ENCODE peak calls at places on chromosomes 16 and 17, in seven cellular contexts. T is CD8-positive, alpha-beta T cell; G is naive thymus-derived CD4-positive, alpha-beta T cell; Y is BE2C; Z is mesendoderm; D is Caco-2; W is right lobe of liver. J is an unnamed sample.

GRCh38 chr17:63702616-63703015 is 2.7 kb upstream of the LIMD2 start:
- DNase-seq in T (no peak), G (no peak), Y (no peak), Z (no peak), D (no peak), W (no peak), J (no peak)

GRCh38 chr17:72518333-72518732 is 397.5 kb downstream of the SOX9 start:
- DNase-seq in T (no peak), G (no peak), Y (no peak), Z (no peak), D (no peak), W (no peak), J (no peak)

GRCh38 chr17:50559674-50560184 is 786 bp upstream of the CACNA1G start:
- DNase-seq in T (no peak), G (no peak), Y (no peak), Z (peak; percentile 97), D (peak; percentile 95), W (no peak), J (peak; percentile 97)

GRCh38 chr17:45841883-45842525 is 2.7 kb upstream of the SPPL2C start:
- DNase-seq in T (no peak), G (no peak), Y (no peak), Z (no peak), D (no peak), W (no peak), J (no peak)

GRCh38 chr16:75323928-75324327 is 72.5 kb upstream of the BCAR1 start:
- DNase-seq in T (no peak), G (no peak), Y (peak; percentile 36), Z (no peak), D (no peak), W (no peak), J (no peak)

GRCh38 chr16:85524630-85525463 is 88.3 kb upstream of the GSE1 start:
- DNase-seq in T (no peak), G (no peak), Y (peak; percentile 79), Z (peak; percentile 37), D (peak; percentile 88), W (peak; percentile 90), J (peak; percentile 89)

GRCh38 chr17:6361733-6362132 is 73.2 kb downstream of the AIPL1 start:
- DNase-seq in T (no peak), G (no peak), Y (no peak), Z (peak; percentile 53), D (no peak), W (no peak), J (peak; percentile 73)

GRCh38 chr16:61792194-61792904 is 243.9 kb downstream of the CDH8 start:
- DNase-seq in T (no peak), G (no peak), Y (no peak), Z (peak; percentile 30), D (no peak), W (no peak), J (no peak)

GRCh38 chr16:9595393-9595792 is 503.9 kb downstream of the HAPSTR1 start:
- DNase-seq in T (no peak), G (no peak), Y (no peak), Z (no peak), D (no peak), W (no peak), J (no peak)

GRCh38 chr16:734208-734980 is 6.4 kb downstream of the CIAO3 start:
- DNase-seq in T (no peak), G (no peak), Y (no peak), Z (no peak), D (no peak), W (no peak), J (peak; percentile 48)

GRCh38 chr16:75023019-75023418 is 24.2 kb downstream of the ZNRF1 start:
- DNase-seq in T (no peak), G (no peak), Y (no peak), Z (no peak), D (no peak), W (no peak), J (no peak)

GRCh38 chr16:76913046-76913445 is 277.9 kb upstream of the MON1B start:
- DNase-seq in T (no peak), G (no peak), Y (no peak), Z (peak; percentile 3), D (no peak), W (no peak), J (no peak)

GRCh38 chr16:1707193-1707790 is 1.3 kb downstream of the MAPK8IP3 start:
- DNase-seq in T (no peak), G (peak; percentile 27), Y (no peak), Z (peak; percentile 20), D (no peak), W (no peak), J (peak; percentile 70)

GRCh38 chr17:48239603-48239995 is 132.0 kb downstream of the SNX11 start:
- DNase-seq in T (no peak), G (no peak), Y (no peak), Z (no peak), D (no peak), W (no peak), J (no peak)

GRCh38 chr17:17824119-17824779 is 12.5 kb downstream of the SREBF1 start:
- DNase-seq in T (no peak), G (no peak), Y (peak; percentile 66), Z (peak; percentile 57), D (no peak), W (no peak), J (peak; percentile 79)

GRCh38 chr17:60079401-60079861 is 710 bp upstream of the HEATR6 start:
- DNase-seq in T (no peak), G (no peak), Y (no peak), Z (no peak), D (peak; percentile 10), W (no peak), J (no peak)

GRCh38 chr16:75497558-75497957 is 2.3 kb upstream of the CHST6 start:
- DNase-seq in T (no peak), G (no peak), Y (no peak), Z (no peak), D (no peak), W (no peak), J (no peak)

GRCh38 chr17:74883241-74883750 is 10.1 kb downstream of the FADS6 start:
- DNase-seq in T (no peak), G (no peak), Y (no peak), Z (no peak), D (no peak), W (no peak), J (no peak)

GRCh38 chr16:15948532-15949209 is 745 bp upstream of the ABCC1 start:
- DNase-seq in T (no peak), G (no peak), Y (no peak), Z (no peak), D (no peak), W (no peak), J (no peak)

GRCh38 chr17:57370051-57370581 is 113.8 kb downstream of the MSI2 start:
- DNase-seq in T (no peak), G (no peak), Y (no peak), Z (peak; percentile 35), D (peak; percentile 76), W (no peak), J (peak; percentile 20)

GRCh38 chr17:2071421-2072281 is 16.7 kb downstream of the HIC1 start:
- DNase-seq in T (no peak), G (no peak), Y (no peak), Z (no peak), D (no peak), W (peak; percentile 77), J (peak; percentile 47)

GRCh38 chr17:64291268-64291851 is 28.3 kb upstream of the TEX2 start:
- DNase-seq in T (no peak), G (no peak), Y (peak; percentile 23), Z (peak; percentile 41), D (peak; percentile 66), W (no peak), J (no peak)

GRCh38 chr17:44786551-44787081 is 27.8 kb downstream of the ADAM11 start:
- DNase-seq in T (no peak), G (no peak), Y (no peak), Z (no peak), D (no peak), W (no peak), J (no peak)

GRCh38 chr16:75340715-75341500 is 89.5 kb upstream of the BCAR1 start:
- DNase-seq in T (no peak), G (no peak), Y (no peak), Z (peak; percentile 76), D (no peak), W (no peak), J (no peak)

GRCh38 chr17:81809556-81809998 is 5.6 kb downstream of the GCGR start:
- DNase-seq in T (no peak), G (no peak), Y (no peak), Z (no peak), D (no peak), W (no peak), J (peak; percentile 48)
- H3K27me3 ChIP-seq in T (no peaks in the 10 kb centered on the region), G (no peaks in the 10 kb centered on the region), Y (peaks cover 38% of the 10 kb centered on the region), Z (peaks cover 8% of the 10 kb centered on the region), D (no peaks in the 10 kb centered on the region), W (no peaks in the 10 kb centered on the region), J (peaks cover 22% of the 10 kb centered on the region)

GRCh38 chr17:4166419-4166818 is 23.4 kb downstream of the CYB5D2 start:
- DNase-seq in T (no peak), G (no peak), Y (no peak), Z (no peak), D (no peak), W (no peak), J (no peak)

GRCh38 chr17:4167786-4168185 is 24.8 kb downstream of the CYB5D2 start:
- DNase-seq in T (no peak), G (peak; percentile 22), Y (no peak), Z (no peak), D (no peak), W (no peak), J (no peak)

GRCh38 chr17:4163951-4164350 is 21.0 kb downstream of the CYB5D2 start:
- DNase-seq in T (no peak), G (no peak), Y (no peak), Z (no peak), D (no peak), W (no peak), J (no peak)

GRCh38 chr17:4162775-4163498 is 19.9 kb downstream of the CYB5D2 start:
- DNase-seq in T (no peak), G (no peak), Y (no peak), Z (no peak), D (no peak), W (no peak), J (no peak)

GRCh38 chr17:4165301-4166010 is 22.5 kb downstream of the CYB5D2 start:
- DNase-seq in T (no peak), G (no peak), Y (no peak), Z (no peak), D (no peak), W (no peak), J (no peak)
- H3K36me3 ChIP-seq in T (peaks cover 50% of the 10 kb centered on the region), G (peaks cover 27% of the 10 kb centered on the region), Y (no peaks in the 10 kb centered on the region), Z (peaks cover 2% of the 10 kb centered on the region), D (peaks cover 2% of the 10 kb centered on the region), W (peaks cover 45% of the 10 kb centered on the region), J (peaks cover 30% of the 10 kb centered on the region)

GRCh38 chr17:41750866-41751265 is 16.4 kb upstream of the HAP1 start:
- DNase-seq in T (no peak), G (no peak), Y (no peak), Z (no peak), D (no peak), W (no peak), J (no peak)
- H3K27me3 ChIP-seq in T (no peaks in the 10 kb centered on the region), G (no peaks in the 10 kb centered on the region), Y (no peaks in the 10 kb centered on the region), Z (no peaks in the 10 kb centered on the region), D (no peaks in the 10 kb centered on the region), W (no peaks in the 10 kb centered on the region), J (no peaks in the 10 kb centered on the region)

GRCh38 chr17:40025991-40026815 is 11.0 kb downstream of the CSF3 start:
- DNase-seq in T (peak; percentile 16), G (peak; percentile 45), Y (no peak), Z (no peak), D (no peak), W (no peak), J (no peak)
- H3K36me3 ChIP-seq in T (peaks cover 31% of the 10 kb centered on the region), G (peaks cover 6% of the 10 kb centered on the region), Y (peaks cover 62% of the 10 kb centered on the region), Z (peaks cover 20% of the 10 kb centered on the region), D (peaks cover 6% of the 10 kb centered on the region), W (peaks cover 63% of the 10 kb centered on the region), J (peaks cover 29% of the 10 kb centered on the region)

GRCh38 chr16:87602005-87602790 is at the start of gene JPH3:
- DNase-seq in T (no peak), G (no peak), Y (no peak), Z (peak; percentile 61), D (peak; percentile 74), W (no peak), J (peak; percentile 95)
- H3K27me3 ChIP-seq in T (peaks cover 13% of the 10 kb centered on the region), G (no peaks in the 10 kb centered on the region), Y (peaks cover 67% of the 10 kb centered on the region), Z (no peaks in the 10 kb centered on the region), D (peaks cover 11% of the 10 kb centered on the region), W (peaks cover 10% of the 10 kb centered on the region), J (peaks cover 13% of the 10 kb centered on the region)